ENCODE peak calls at places on chromosomes 7 and 10, in five cellular contexts. O is activated naive CD8-positive, alpha-beta T cell treated with anti-CD3 and anti-CD28 coated beads, Interleukin-2, amount 50 U/mL, for 24 hours; X is hippocampal formation; Q is activated naive CD4-positive, alpha-beta T cell; A is ACHN. H is an unnamed sample.

GRCh38 chr10:126459878-126460481 is 71.7 kb upstream of the ADAM12 start:
- DNase-seq in A (peak), Q (no peak), X (no peak), O (no peak), H (no peak)

GRCh38 chr7:6106140-6106904 is 75.1 kb downstream of the ANKRD61 start:
- DNase-seq in X (no peak), A (peak), O (peak), Q (peak), H (no peak)

GRCh38 chr10:77084431-77085144 is 553.0 kb downstream of the KCNMA1 start:
- DNase-seq in X (no peak), O (no peak), Q (no peak), A (no peak), H (no peak)

GRCh38 chr7:27947581-27948278 is 207.8 kb downstream of the TAX1BP1 start:
- DNase-seq in O (no peak), X (peak), A (no peak), Q (no peak), H (no peak)

GRCh38 chr10:57535306-57535705 is 732.4 kb downstream of the IPMK start:
- DNase-seq in A (no peak), Q (no peak), X (no peak), O (no peak), H (no peak)

GRCh38 chr10:112026438-112026837 is 157.1 kb downstream of the GPAM start:
- DNase-seq in X (no peak), Q (no peak), A (no peak), O (no peak), H (peak)

GRCh38 chr10:123537188-123537961 is 128.8 kb upstream of the GPR26 start:
- DNase-seq in X (no peak), A (no peak), O (no peak), Q (no peak), H (no peak)

GRCh38 chr7:79781716-79782115 is 328.2 kb upstream of the MAGI2 start:
- DNase-seq in A (no peak), Q (no peak), O (no peak), X (no peak), H (no peak)

GRCh38 chr7:135150072-135150782 is 2.4 kb downstream of the TMEM140 start:
- DNase-seq in O (no peak), A (no peak), Q (no peak), X (no peak), H (no peak)

H was measured in endothelial cell.